ENCODE peak calls at places on chromosomes 5 and 9, in seven cellular contexts. Y is cerebellum, V is cerebellar cortex, B is WERI-Rb-1, W is Panc1, U is HuH-7.5, A is kidney tubule cell. R is an unnamed sample.

GRCh38 chr9:93092171-93092991 is 3.6 kb upstream of the CARD19 start:
- DNase-seq in U (no peak), W (no peak), B (no peak), V (no peak), Y (no peak), A (no peak), R (no peak)

GRCh38 chr5:138463335-138464017 is 1.8 kb upstream of the EGR1 start:
- DNase-seq in W (no peak), A (peak; percentile 28), B (peak; percentile 73), U (no peak), Y (peak; percentile 33), V (no peak), R (no peak)

GRCh38 chr5:180338001-180338707 is 15.0 kb downstream of the GFPT2 start:
- DNase-seq in A (no peak), V (no peak), W (no peak), U (no peak), Y (no peak), B (no peak), R (no peak)

GRCh38 chr9:2833096-2833495 is 10.8 kb downstream of the PUM3 start:
- DNase-seq in U (no peak), A (no peak), W (no peak), V (no peak), B (no peak), Y (no peak), R (no peak)

GRCh38 chr9:91847576-91847975 is 102.5 kb downstream of the ROR2 start:
- DNase-seq in A (peak; percentile 47), Y (no peak), B (no peak), W (no peak), V (no peak), U (no peak), R (no peak)

GRCh38 chr5:122192883-122193496 is 63.6 kb downstream of the ZNF474 start:
- DNase-seq in U (no peak), W (peak; percentile 38), A (peak; percentile 70), Y (peak; percentile 58), B (peak; percentile 23), V (peak; percentile 81), R (peak; percentile 10)

GRCh38 chr9:132708239-132708638 is 38.0 kb downstream of the GTF3C4 start:
- DNase-seq in A (no peak), V (no peak), W (no peak), B (no peak), U (no peak), Y (no peak), R (no peak)

GRCh38 chr5:6395102-6395445 is 16.7 kb upstream of the MED10 start:
- DNase-seq in B (no peak), U (no peak), A (no peak), W (no peak), V (no peak), Y (no peak), R (no peak)

GRCh38 chr9:1837453-1838084 is 177.6 kb upstream of the SMARCA2 start:
- DNase-seq in Y (no peak), W (peak; percentile 18), V (peak; percentile 32), A (peak; percentile 31), U (peak; percentile 4), B (peak; percentile 23), R (no peak)

R was measured in pulmonary artery endothelial cell.